ENCODE peak calls at places on chromosome 10, in ten cellular contexts. J is transverse colon, L is T-cell, W is AML-193, D is NCI-H510A, C is stomach, Y is fibroblast of lung, F is C1 segment of cervical spinal cord, R is HEK293T, I is ACHN. M is an unnamed sample.

GRCh38 chr10:74640134-74640533 is 186.3 kb upstream of the KAT6B start:
- DNase-seq in J (no peak), L (no peak), W (no peak), D (no peak), C (no peak), Y (peak; percentile 34), F (no peak), R (no peak), I (no peak), M (no peak)

GRCh38 chr10:85623342-85623741 is 743.3 kb downstream of the GRID1 start:
- DNase-seq in J (no peak), L (no peak), W (no peak), D (no peak), C (no peak), Y (no peak), F (no peak), R (no peak), I (no peak), M (no peak)

GRCh38 chr10:76202777-76203176 is 771.4 kb downstream of the LRMDA start:
- DNase-seq in J (no peak), L (no peak), W (no peak), D (no peak), C (no peak), Y (peak; percentile 79), F (no peak), R (no peak), I (no peak), M (no peak)

GRCh38 chr10:15118615-15119014 is 21.5 kb downstream of the RPP38 start:
- DNase-seq in J (no peak), L (no peak), W (peak; percentile 58), D (no peak), C (no peak), Y (no peak), F (no peak), R (no peak), I (no peak), M (no peak)

GRCh38 chr10:47318706-47319105 is 3.5 kb upstream of the GDF2 start:
- DNase-seq in J (no peak), L (no peak), W (no peak), D (no peak), C (no peak), Y (no peak), F (no peak), R (peak; percentile 33), I (peak; percentile 15), M (no peak)

GRCh38 chr10:17910144-17910789 is 41.5 kb upstream of the SLC39A12 start:
- DNase-seq in J (peak; percentile 44), L (no peak), W (peak; percentile 53), D (no peak), C (no peak), Y (peak; percentile 54), F (peak; percentile 40), R (peak; percentile 46), I (peak; percentile 59), M (peak; percentile 79)

GRCh38 chr10:132623996-132624846 is 86.6 kb downstream of the INPP5A start:
- DNase-seq in J (no peak), L (no peak), W (no peak), D (no peak), C (no peak), Y (no peak), F (no peak), R (no peak), I (no peak), M (peak; percentile 38)

GRCh38 chr10:56258378-56258777 is 102.7 kb downstream of the ZWINT start:
- DNase-seq in J (no peak), L (no peak), W (no peak), D (no peak), C (no peak), Y (no peak), F (no peak), R (no peak), I (no peak), M (no peak)

GRCh38 chr10:70186090-70186489 is 15.8 kb upstream of the SAR1A start:
- DNase-seq in J (no peak), L (no peak), W (no peak), D (no peak), C (no peak), Y (no peak), F (no peak), R (no peak), I (no peak), M (no peak)

GRCh38 chr10:109018892-109019507 is 904.3 kb downstream of the XPNPEP1 start:
- DNase-seq in J (no peak), L (no peak), W (no peak), D (no peak), C (no peak), Y (no peak), F (no peak), R (no peak), I (peak; percentile 4), M (no peak)

GRCh38 chr10:16770141-16770540 is 47.1 kb downstream of the RSU1 start:
- DNase-seq in J (no peak), L (no peak), W (no peak), D (no peak), C (no peak), Y (no peak), F (peak; percentile 83), R (no peak), I (no peak), M (no peak)

GRCh38 chr10:119515511-119516045 is 26.9 kb downstream of the RGS10 start:
- DNase-seq in J (no peak), L (no peak), W (no peak), D (no peak), C (no peak), Y (no peak), F (no peak), R (no peak), I (no peak), M (no peak)

GRCh38 chr10:110788620-110789385 is 82.9 kb upstream of the PDCD4 start:
- DNase-seq in J (no peak), L (no peak), W (no peak), D (no peak), C (no peak), Y (no peak), F (peak; percentile 64), R (no peak), I (no peak), M (no peak)

GRCh38 chr10:5555031-5555510 is 30.3 kb downstream of the CALML3 start:
- DNase-seq in J (peak; percentile 8), L (no peak), W (no peak), D (no peak), C (no peak), Y (no peak), F (no peak), R (no peak), I (no peak), M (no peak)

GRCh38 chr10:74585231-74586087 is 240.9 kb upstream of the KAT6B start:
- DNase-seq in J (no peak), L (peak; percentile 22), W (no peak), D (no peak), C (no peak), Y (no peak), F (peak; percentile 66), R (peak; percentile 15), I (peak; percentile 46), M (no peak)

GRCh38 chr10:11610151-11610854 is 1.1 kb downstream of the USP6NL start:
- DNase-seq in J (no peak), L (no peak), W (peak; percentile 13), D (no peak), C (no peak), Y (no peak), F (no peak), R (no peak), I (no peak), M (no peak)

GRCh38 chr10:12975266-12975665 is 26.2 kb downstream of the CCDC3 start:
- DNase-seq in J (no peak), L (no peak), W (no peak), D (no peak), C (no peak), Y (no peak), F (no peak), R (no peak), I (peak; percentile 2), M (peak; percentile 42)

GRCh38 chr10:122075171-122075570 is 86.2 kb downstream of the TACC2 start:
- DNase-seq in J (no peak), L (no peak), W (no peak), D (no peak), C (no peak), Y (no peak), F (no peak), R (no peak), I (no peak), M (no peak)

GRCh38 chr10:117462424-117462792 is 80.1 kb upstream of the EMX2 start:
- DNase-seq in J (peak; percentile 17), L (no peak), W (no peak), D (no peak), C (no peak), Y (peak; percentile 11), F (no peak), R (no peak), I (peak; percentile 48), M (no peak)

GRCh38 chr10:90420637-90421318 is 437.1 kb downstream of the HTR7 start:
- DNase-seq in J (no peak), L (no peak), W (no peak), D (no peak), C (no peak), Y (no peak), F (no peak), R (no peak), I (no peak), M (no peak)

GRCh38 chr10:30822693-30823465 is 193.3 kb upstream of the LYZL2 start:
- DNase-seq in J (no peak), L (no peak), W (no peak), D (no peak), C (no peak), Y (no peak), F (peak; percentile 29), R (no peak), I (no peak), M (no peak)

GRCh38 chr10:102502337-102503151 is at the start of gene ACTR1A:
- DNase-seq in J (peak; percentile 97), L (peak; percentile 91), W (peak; percentile 97), D (peak; percentile 96), C (peak; percentile 97), Y (peak; percentile 100), F (peak; percentile 100), R (peak; percentile 92), I (peak; percentile 100), M (peak; percentile 97)

GRCh38 chr10:100982916-100983830 is 4.1 kb downstream of the MRPL43 start:
- DNase-seq in J (peak; percentile 6), L (no peak), W (no peak), D (no peak), C (peak; percentile 7), Y (no peak), F (peak; percentile 91), R (no peak), I (no peak), M (no peak)

GRCh38 chr10:21497177-21497807 is 28.2 kb downstream of the SKIDA1 start:
- DNase-seq in J (peak; percentile 91), L (no peak), W (no peak), D (no peak), C (peak; percentile 94), Y (peak; percentile 82), F (peak; percentile 52), R (peak; percentile 76), I (peak; percentile 93), M (peak; percentile 92)

GRCh38 chr10:123878666-123879311 is 12.8 kb downstream of the CPXM2 start:
- DNase-seq in J (no peak), L (no peak), W (no peak), D (no peak), C (peak; percentile 3), Y (no peak), F (no peak), R (no peak), I (peak; percentile 55), M (no peak)

GRCh38 chr10:3876563-3876962 is 91.6 kb upstream of the KLF6 start:
- DNase-seq in J (no peak), L (no peak), W (no peak), D (no peak), C (no peak), Y (peak; percentile 18), F (no peak), R (no peak), I (no peak), M (no peak)

GRCh38 chr10:113463777-113464176 is 89.1 kb upstream of the HABP2 start:
- DNase-seq in J (no peak), L (no peak), W (no peak), D (no peak), C (no peak), Y (peak; percentile 32), F (no peak), R (no peak), I (no peak), M (no peak)

GRCh38 chr10:23540401-23540800 is 101.5 kb downstream of the OTUD1 start:
- DNase-seq in J (no peak), L (no peak), W (peak; percentile 87), D (no peak), C (no peak), Y (no peak), F (no peak), R (no peak), I (no peak), M (no peak)